ENCODE peak calls at places on chromosomes 16 and 17, in ten cellular contexts. E, Q, O, Y, M, D, X, S, L and U are unnamed samples.

GRCh38 chr17:79826210-79826680 is 13.0 kb downstream of the CBX4 start:
- DNase-seq in E (no peak), Q (no peak), O (no peak), Y (no peak), M (peak), D (peak), X (no peak), S (no peak), L (no peak), U (no peak)

GRCh38 chr17:14541714-14542113 is 240.8 kb downstream of the HS3ST3B1 start:
- DNase-seq in E (no peak), Q (no peak), O (no peak), Y (no peak), M (no peak), D (no peak), X (no peak), S (no peak), L (no peak), U (no peak)

GRCh38 chr16:77330332-77331043 is 104.3 kb downstream of the ADAMTS18 start:
- DNase-seq in E (no peak), Q (no peak), O (no peak), Y (no peak), M (no peak), D (no peak), X (no peak), S (no peak), L (no peak), U (no peak)

GRCh38 chr17:41532947-41533570 is 5.0 kb upstream of the KRT19 start:
- DNase-seq in E (no peak), Q (no peak), O (no peak), Y (no peak), M (no peak), D (peak), X (no peak), S (no peak), L (no peak), U (no peak)

GRCh38 chr17:43581581-43581980 is 35.4 kb upstream of the ETV4 start:
- DNase-seq in E (no peak), Q (no peak), O (peak), Y (no peak), M (no peak), D (no peak), X (no peak), S (no peak), L (no peak), U (no peak)

GRCh38 chr17:41697122-41697962 is 8.7 kb downstream of the EIF1 start:
- DNase-seq in E (peak), Q (no peak), O (peak), Y (peak), M (peak), D (peak), X (no peak), S (peak), L (peak), U (no peak)

GRCh38 chr17:47703191-47703591 is 9.2 kb downstream of the TBKBP1 start:
- DNase-seq in E (no peak), Q (no peak), O (peak), Y (no peak), M (no peak), D (no peak), X (no peak), S (no peak), L (no peak), U (no peak)

GRCh38 chr17:32525116-32525515 is 38.3 kb downstream of the CDK5R1 start:
- DNase-seq in E (no peak), Q (no peak), O (no peak), Y (no peak), M (peak), D (no peak), X (no peak), S (no peak), L (no peak), U (no peak)

GRCh38 chr16:77599793-77600415 is 122.4 kb upstream of the NUDT7 start:
- DNase-seq in E (no peak), Q (peak), O (peak), Y (no peak), M (peak), D (no peak), X (no peak), S (peak), L (peak), U (peak)

GRCh38 chr17:50381920-50382319 is 8.9 kb downstream of the EME1 start:
- DNase-seq in E (no peak), Q (no peak), O (no peak), Y (no peak), M (no peak), D (no peak), X (no peak), S (no peak), L (no peak), U (no peak)

GRCh38 chr17:38364741-38365140 is 13.1 kb downstream of the SOCS7 start:
- DNase-seq in E (no peak), Q (no peak), O (no peak), Y (no peak), M (no peak), D (no peak), X (no peak), S (no peak), L (no peak), U (no peak)

GRCh38 chr16:78953526-78953925 is 647.0 kb downstream of the MAF start:
- DNase-seq in E (no peak), Q (no peak), O (no peak), Y (no peak), M (no peak), D (no peak), X (no peak), S (no peak), L (no peak), U (no peak)

GRCh38 chr17:68356520-68356919 is 65.2 kb downstream of the ARSG start:
- DNase-seq in E (no peak), Q (no peak), O (peak), Y (no peak), M (no peak), D (peak), X (no peak), S (no peak), L (no peak), U (no peak)

GRCh38 chr16:167117-167462 is 1.3 kb downstream of the HBM start:
- DNase-seq in E (no peak), Q (no peak), O (no peak), Y (no peak), M (no peak), D (no peak), X (no peak), S (no peak), L (no peak), U (no peak)

GRCh38 chr17:7176107-7176851 is 2.9 kb downstream of the ASGR1 start:
- DNase-seq in E (no peak), Q (no peak), O (no peak), Y (no peak), M (no peak), D (no peak), X (no peak), S (no peak), L (no peak), U (no peak)

GRCh38 chr16:586047-586644 is 3.7 kb upstream of the RAB40C start:
- DNase-seq in E (no peak), Q (no peak), O (no peak), Y (no peak), M (peak), D (no peak), X (no peak), S (no peak), L (no peak), U (no peak)

GRCh38 chr16:85589688-85590505 is 23.2 kb upstream of the GSE1 start:
- DNase-seq in E (no peak), Q (no peak), O (no peak), Y (no peak), M (no peak), D (no peak), X (no peak), S (no peak), L (no peak), U (no peak)
- TF ChIP-seq POLR2A in E (no peak), Q (no peak), O (no peak), Y (no peak), M (no peak), D (no peak), X (no peak), S (no peak), L (no peak), U (no peak)

GRCh38 chr17:67273900-67274299 is 28.9 kb upstream of the HELZ start:
- DNase-seq in E (no peak), Q (no peak), O (no peak), Y (no peak), M (no peak), D (no peak), X (no peak), S (no peak), L (no peak), U (no peak)
- TF ChIP-seq POLR2A in E (no peak), Q (no peak), O (no peak), Y (no peak), M (no peak), D (no peak), X (no peak), S (no peak), L (no peak), U (no peak)

DNA sequence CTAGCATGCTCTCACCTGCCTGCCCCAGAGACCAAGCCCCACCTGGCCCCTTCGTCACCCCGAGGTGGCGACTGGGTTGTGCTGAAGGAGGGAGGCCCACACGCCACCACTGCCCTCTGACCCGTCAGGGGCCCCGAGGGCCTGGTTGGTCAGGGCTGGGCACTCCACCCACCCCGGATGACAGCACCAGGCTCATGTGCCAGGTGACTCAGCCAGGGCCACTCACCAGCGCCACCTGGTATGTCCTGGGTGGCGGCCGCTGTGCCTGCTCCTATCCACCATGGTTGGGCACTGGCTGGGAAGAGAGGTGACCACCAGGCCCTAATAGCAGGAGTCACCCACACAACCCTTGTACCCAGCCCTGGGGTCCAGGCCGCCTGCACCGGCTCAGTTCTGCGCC is 68.9 kb downstream of the JPH3 start:
- DNase-seq in E (no peak), Q (no peak), O (no peak), Y (no peak), M (no peak), D (no peak), X (no peak), S (no peak), L (no peak), U (no peak)
- TF ChIP-seq POLR2A in E (no peak), Q (no peak), O (no peak), Y (no peak), M (no peak), D (no peak), X (no peak), S (no peak), L (no peak), U (no peak)

GRCh38 chr16:67543582-67543981 is 15.0 kb downstream of the RIPOR1 start:
- DNase-seq in E (no peak), Q (no peak), O (peak), Y (no peak), M (no peak), D (no peak), X (no peak), S (no peak), L (no peak), U (no peak)
- TF ChIP-seq POLR2A in E (no peak), Q (no peak), O (no peak), Y (no peak), M (no peak), D (no peak), X (no peak), S (no peak), L (no peak), U (no peak)

GRCh38 chr16:62392698-62393097 is 356.5 kb upstream of the CDH8 start:
- DNase-seq in E (no peak), Q (no peak), O (no peak), Y (no peak), M (no peak), D (no peak), X (no peak), S (no peak), L (no peak), U (no peak)

DNA sequence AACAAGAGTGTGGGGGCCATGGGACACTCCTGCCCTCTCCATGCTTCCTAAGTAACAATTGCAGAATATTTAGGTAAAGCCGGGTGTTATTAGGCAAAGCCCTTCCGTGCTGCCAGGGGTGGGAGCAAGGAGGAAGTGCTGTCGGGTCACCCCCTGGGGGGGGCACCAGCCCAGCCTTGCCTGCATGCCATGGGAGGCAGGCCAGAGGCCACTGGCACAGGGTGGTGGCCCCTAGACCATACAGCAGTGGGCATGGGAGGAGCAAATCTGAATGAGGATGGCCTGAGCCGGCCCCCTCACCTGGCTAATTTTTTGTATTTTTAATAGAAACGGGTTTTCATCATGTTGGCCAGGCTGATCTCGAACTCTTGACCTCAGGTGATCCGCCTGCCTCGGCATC is 355.7 kb upstream of the CDH8 start:
- DNase-seq in E (no peak), Q (no peak), O (no peak), Y (no peak), M (no peak), D (no peak), X (no peak), S (no peak), L (no peak), U (no peak)
- TF ChIP-seq POLR2A in E (no peak), Q (no peak), O (no peak), Y (no peak), M (no peak), D (no peak), X (no peak), S (no peak), L (no peak), U (no peak)

GRCh38 chr17:3636154-3636907 is at the start of the genes CTNS and SHPK:
- DNase-seq in E (peak), Q (peak), O (peak), Y (peak), M (peak), D (peak), X (peak), S (peak), L (peak), U (peak)
- TF ChIP-seq POLR2A in E (peak), Q (peak), O (peak), Y (peak), M (no peak), D (peak), X (no peak), S (peak), L (peak), U (peak)

GRCh38 chr16:31188450-31189411 is 8.8 kb downstream of the FUS start:
- DNase-seq in E (no peak), Q (no peak), O (no peak), Y (no peak), M (no peak), D (no peak), X (no peak), S (no peak), L (no peak), U (no peak)
- TF ChIP-seq POLR2A in E (no peak), Q (no peak), O (no peak), Y (no peak), M (peak), D (no peak), X (no peak), S (no peak), L (no peak), U (no peak)